ENCODE peak calls at places on chromosomes 16 and 17, in four cellular contexts. C is EH; E is germinal center; X is CD4-positive, CD25-positive, alpha-beta regulatory T cell. O is an unnamed sample.

GRCh38 chr17:30958187-30958586 is 12.7 kb upstream of the RNF135 start:
- DNase-seq in C (peak), E (peak), X (no peak), O (no peak)

GRCh38 chr17:26792486-26792885 is 501.4 kb upstream of the WSB1 start:
- DNase-seq in C (no peak), E (no peak), X (no peak), O (no peak)

GRCh38 chr17:61410555-61411089 is 11.0 kb downstream of the TBX2 start:
- DNase-seq in C (peak), E (peak), X (peak), O (peak)

GRCh38 chr17:66420961-66421371 is 118.6 kb downstream of the PRKCA start:
- DNase-seq in C (peak), E (no peak), X (no peak), O (no peak)

GRCh38 chr16:85042126-85042525 is 14.5 kb downstream of the KIAA0513 start:
- DNase-seq in C (no peak), E (no peak), X (no peak), O (no peak)

GRCh38 chr16:57575468-57576277 is 33.2 kb downstream of the ADGRG5 start:
- DNase-seq in C (no peak), E (no peak), X (no peak), O (no peak)

GRCh38 chr17:49646391-49647255 is 31.3 kb downstream of the SPOP start:
- DNase-seq in C (peak), E (no peak), X (no peak), O (no peak)

GRCh38 chr16:56613706-56614105 is 5.3 kb downstream of the MT2A start:
- DNase-seq in C (no peak), E (no peak), X (no peak), O (no peak)

GRCh38 chr17:49708515-49709161 is 874 bp upstream of the SLC35B1 start:
- DNase-seq in C (no peak), E (no peak), X (no peak), O (no peak)

GRCh38 chr16:70737377-70738082 is 51.7 kb upstream of the MTSS2 start:
- DNase-seq in C (peak), E (peak), X (peak), O (peak)